ENCODE peak calls at places on chromosome 18, in four cellular contexts. F is K562, D is GM12878, O is HL-60. X is an unnamed sample.

GRCh38 chr18:41905786-41906527 is 49.1 kb upstream of the PIK3C3 start:
- DNase-seq in F (no peak), D (no peak), O (no peak), X (no peak)

GRCh38 chr18:59915606-59916005 is 15.8 kb downstream of the PMAIP1 start:
- DNase-seq in F (no peak), D (no peak), O (no peak), X (no peak)

GRCh38 chr18:50127516-50128229 is 67.3 kb downstream of the MYO5B start:
- DNase-seq in F (no peak), D (no peak), O (no peak), X (no peak)

GRCh38 chr18:64589000-64589399 is 440.1 kb upstream of the LINC00305 start:
- DNase-seq in F (no peak), D (no peak), O (no peak), X (no peak)

GRCh38 chr18:74840492-74841167 is 243.0 kb downstream of the ZNF407 start:
- DNase-seq in F (no peak), D (no peak), O (no peak), X (no peak)

GRCh38 chr18:28095041-28095440 is 81.9 kb downstream of the CDH2 start:
- DNase-seq in F (no peak), D (no peak), O (no peak), X (no peak)

GRCh38 chr18:61127714-61128485 is 205.3 kb upstream of the CDH20 start:
- DNase-seq in F (no peak), D (no peak), O (no peak), X (no peak)

GRCh38 chr18:59354731-59355130 is 4.3 kb downstream of the LMAN1 start:
- DNase-seq in F (no peak), D (no peak), O (no peak), X (no peak)

GRCh38 chr18:49754866-49755265 is 58.5 kb downstream of the ACAA2 start:
- DNase-seq in F (no peak), D (no peak), O (no peak), X (no peak)

GRCh38 chr18:58823385-58823784 is 41.3 kb upstream of the ZNF532 start:
- DNase-seq in F (no peak), D (no peak), O (no peak), X (no peak)

GRCh38 chr18:75201936-75202335 is 7.0 kb downstream of the PTGR3 start:
- DNase-seq in F (no peak), D (no peak), O (no peak), X (no peak)

GRCh38 chr18:43161528-43161927 is 46.0 kb upstream of the RIT2 start:
- DNase-seq in F (no peak), D (no peak), O (no peak), X (no peak)

GRCh38 chr18:55116855-55117254 is 157.6 kb upstream of the CCDC68 start:
- DNase-seq in F (no peak), D (no peak), O (no peak), X (no peak)

GRCh38 chr18:78837766-78838165 is 141.9 kb upstream of the SALL3 start:
- DNase-seq in F (no peak), D (no peak), O (no peak), X (no peak)

GRCh38 chr18:45110577-45111506 is 430.2 kb downstream of the SETBP1 start:
- DNase-seq in F (no peak), D (no peak), O (no peak), X (no peak)

DNA sequence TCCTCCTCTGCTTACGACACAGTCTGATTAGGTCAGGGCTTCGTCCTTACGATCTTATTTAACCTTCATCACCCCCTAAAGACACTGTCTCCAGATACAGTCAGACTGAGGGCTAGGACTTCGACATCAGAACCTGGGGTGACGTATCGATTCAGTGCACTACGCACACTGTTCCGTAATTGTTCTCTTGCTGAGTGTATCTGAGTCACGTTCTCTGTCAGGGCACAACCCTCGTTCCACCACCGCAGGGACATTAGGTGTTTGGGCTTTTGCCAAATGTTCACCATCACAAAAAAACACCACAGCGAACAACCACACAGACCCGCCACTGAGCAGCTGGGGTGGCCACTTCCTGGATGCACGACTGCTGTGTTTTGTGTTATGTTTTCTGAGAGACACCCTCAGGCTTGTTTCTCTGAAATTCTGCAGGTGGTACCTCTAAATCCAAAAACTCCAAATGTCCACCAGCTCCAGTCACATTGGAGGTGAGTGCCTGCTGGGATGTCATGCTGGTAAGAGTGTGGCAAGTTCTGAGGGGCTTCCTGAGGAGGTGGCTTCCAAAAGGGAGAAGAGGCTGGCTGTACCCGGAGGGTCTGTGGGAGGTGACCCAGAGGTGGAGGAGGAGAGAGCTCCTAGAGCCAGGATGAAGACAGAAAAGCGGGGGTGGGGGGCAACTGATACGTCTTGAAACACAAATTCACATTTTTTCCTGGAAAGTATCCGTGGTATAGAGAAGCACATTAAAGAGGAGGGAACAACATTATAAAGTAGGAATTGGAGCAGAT is 66.6 kb downstream of the ADNP2 start:
- DNase-seq in F (no peak), D (no peak), O (no peak), X (no peak)
- TF ChIP-seq SPI1 in F (no peak), D (no peak), O (no peak), X (no peak)

GRCh38 chr18:62279561-62279960 is 45.5 kb upstream of the TNFRSF11A start:
- DNase-seq in F (no peak), D (no peak), O (no peak), X (no peak)

GRCh38 chr18:62284637-62285036 is 40.5 kb upstream of the TNFRSF11A start:
- DNase-seq in F (no peak), D (no peak), O (no peak), X (no peak)

GRCh38 chr18:62281684-62282083 is 43.4 kb upstream of the TNFRSF11A start:
- DNase-seq in F (no peak), D (no peak), O (peak; percentile 42), X (no peak)

GRCh38 chr18:62280058-62280457 is 45.1 kb upstream of the TNFRSF11A start:
- DNase-seq in F (no peak), D (no peak), O (no peak), X (no peak)

GRCh38 chr18:62282188-62282629 is 42.9 kb upstream of the TNFRSF11A start:
- DNase-seq in F (no peak), D (no peak), O (no peak), X (no peak)
- TF ChIP-seq SPI1 in F (no peak), D (no peak), O (no peak), X (no peak)

DNA sequence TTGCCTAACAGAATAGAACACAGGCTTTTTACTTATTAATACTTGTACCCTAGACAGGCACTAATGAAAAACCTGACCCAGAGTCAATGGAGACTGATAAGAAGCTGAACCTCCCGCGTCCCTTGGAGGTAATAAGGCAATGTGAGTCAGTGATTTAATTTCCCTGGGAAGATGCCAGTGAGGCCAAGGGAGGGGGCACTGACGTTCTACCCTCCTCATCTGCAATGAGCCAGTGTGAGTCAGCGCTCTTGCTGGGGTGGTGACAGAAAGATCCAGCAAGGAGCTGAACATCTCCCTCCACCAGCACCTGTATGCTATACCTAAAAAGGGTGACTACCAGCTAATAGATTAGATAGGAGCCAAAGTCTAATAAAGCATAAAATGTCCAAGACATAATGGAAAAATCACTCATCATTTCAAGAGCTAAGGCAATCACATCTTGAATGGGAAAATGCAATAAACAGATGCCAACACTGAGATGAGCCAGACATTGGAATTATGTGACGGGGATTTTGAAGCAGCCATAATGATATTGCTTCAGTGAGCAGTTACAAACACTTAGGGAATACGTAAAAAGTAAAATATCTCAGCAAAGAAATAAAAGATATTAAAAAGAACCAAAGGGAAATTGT is 116.9 kb downstream of the TPGS2 start:
- DNase-seq in F (no peak), D (no peak), O (no peak), X (no peak)
- TF ChIP-seq SPI1 in F (no peak), D (no peak), O (no peak), X (no peak)

DNA sequence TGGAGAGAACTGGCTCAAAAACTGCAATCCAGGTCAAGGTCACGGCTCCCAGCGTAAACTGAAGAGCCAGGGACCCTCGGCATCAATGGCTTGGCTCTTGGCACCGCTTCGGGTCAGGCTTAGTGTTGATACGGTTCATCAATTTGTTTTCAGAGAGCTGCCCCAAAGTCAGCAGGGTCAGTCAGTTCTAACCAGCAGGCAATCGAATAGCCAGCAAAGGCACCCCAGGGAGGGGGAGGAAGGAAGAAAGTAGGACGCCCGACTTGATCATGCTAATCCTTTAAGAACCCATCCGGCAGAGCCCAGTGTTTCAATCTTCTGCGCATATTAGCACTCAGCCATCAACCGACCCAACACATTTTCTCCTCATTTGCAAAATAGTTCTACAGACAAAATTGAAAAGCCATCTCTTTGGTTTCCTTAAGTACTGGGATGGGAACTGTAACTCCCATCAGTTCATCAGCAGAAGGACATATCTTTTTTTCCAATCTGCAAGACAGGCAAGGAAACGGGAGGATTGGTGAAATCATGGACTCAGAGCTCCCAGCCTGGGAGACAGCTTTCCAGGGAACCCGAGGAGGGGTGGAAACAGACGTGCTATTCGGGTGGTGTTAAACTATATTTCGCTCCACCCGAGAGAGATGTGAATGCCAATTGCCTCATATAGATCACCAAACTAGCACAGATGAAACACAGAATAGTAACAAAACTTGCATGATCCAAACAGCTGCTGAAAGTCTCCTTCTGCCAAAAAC is 40.7 kb upstream of the CABLES1 start:
- DNase-seq in F (no peak), D (no peak), O (no peak), X (no peak)
- TF ChIP-seq SPI1 in F (no peak), D (no peak), O (no peak), X (no peak)

GRCh38 chr18:10417679-10418078 is 36.8 kb upstream of the APCDD1 start:
- DNase-seq in F (no peak), D (no peak), O (no peak), X (no peak)
- TF ChIP-seq SPI1 in F (no peak), D (no peak), O (no peak), X (no peak)

DNA sequence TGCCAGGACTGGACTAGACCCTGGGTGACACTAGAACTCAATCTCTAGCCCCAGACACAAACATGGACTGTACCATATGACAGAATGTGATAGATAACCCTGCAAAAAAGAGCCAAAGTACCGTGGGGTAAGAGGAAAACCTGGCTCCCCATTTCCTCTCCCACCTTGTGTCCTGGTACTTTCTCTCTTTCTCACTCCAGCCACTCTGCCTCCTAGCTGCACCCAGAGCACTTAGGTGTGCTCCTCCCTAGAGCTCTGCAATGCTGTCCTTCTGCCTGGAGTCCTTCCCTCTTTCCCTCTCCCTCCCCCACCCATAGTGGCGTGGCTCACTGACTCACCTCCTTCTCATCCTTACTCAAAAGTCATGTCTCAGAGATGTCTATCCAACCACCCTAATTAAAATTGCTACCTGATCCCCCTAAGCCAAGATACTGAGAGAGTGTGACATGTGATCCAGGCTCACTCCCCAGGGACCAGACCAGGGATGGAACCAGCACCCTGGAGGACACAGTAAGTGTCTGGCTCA is 171.3 kb downstream of the LOXHD1 start:
- DNase-seq in F (no peak), D (no peak), O (no peak), X (no peak)
- TF ChIP-seq SPI1 in F (no peak), D (no peak), O (no peak), X (no peak)

GRCh38 chr18:48541026-48541746 is 2.4 kb downstream of the CTIF start:
- DNase-seq in F (peak; percentile 27), D (no peak), O (peak; percentile 51), X (peak; percentile 46)
- TF ChIP-seq SPI1 in F (no peak), D (peak; percentile 34), O (peak; percentile 63), X (peak; percentile 2)

DNA sequence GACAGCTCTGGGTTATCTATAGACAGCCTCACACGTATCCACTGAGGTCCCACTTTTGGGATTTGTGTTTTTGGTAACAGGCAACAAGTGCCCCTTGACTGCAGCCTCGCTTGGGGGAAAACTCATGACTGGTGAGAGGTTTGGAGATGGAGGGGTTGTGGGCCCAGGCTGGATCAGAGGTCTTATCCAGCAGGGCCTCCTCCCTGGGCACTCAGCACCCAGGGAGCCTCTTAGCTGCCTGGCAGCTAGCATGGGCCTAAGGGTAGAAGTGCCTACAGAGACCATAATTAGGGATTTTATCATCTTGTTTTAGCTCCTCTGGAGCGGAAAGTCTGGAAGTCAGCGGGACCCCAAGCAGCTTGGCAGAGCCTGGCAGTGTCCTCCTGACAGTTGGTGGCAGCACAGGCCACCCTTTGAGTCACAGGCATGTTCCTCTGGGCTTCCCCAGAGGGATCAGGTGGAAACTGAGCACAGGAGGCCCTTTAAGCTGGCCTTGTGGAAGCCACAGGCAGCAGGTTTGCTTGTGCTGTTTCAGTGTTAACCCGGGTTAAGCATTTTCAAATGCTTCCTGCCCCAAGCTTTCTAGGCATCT is 143.1 kb downstream of the KCTD1 start:
- DNase-seq in F (no peak), D (no peak), O (no peak), X (peak; percentile 37)
- TF ChIP-seq SPI1 in F (no peak), D (no peak), O (no peak), X (no peak)

X was measured in GM12891.